ENCODE peak calls at places on chromosomes 1 and 21, in seven cellular contexts. C, S, L, O, Z, E and M are unnamed samples. For H3K27me3, the result is how much of the 10 kb centered on the place peaks cover.

GRCh38 chr1:93715529-93716126 is 34.0 kb upstream of the BCAR3 start:
- DNase-seq in O (no peak), E (no peak), L (peak), S (no peak), Z (no peak), C (no peak), M (no peak)

GRCh38 chr1:210244746-210245367 is 12.3 kb downstream of the SERTAD4 start:
- DNase-seq in O (no peak), E (no peak), S (no peak), L (no peak), Z (no peak), C (no peak), M (no peak)

GRCh38 chr1:173205146-173206051 is 1.7 kb downstream of the TNFSF4 start:
- DNase-seq in Z (no peak), O (no peak), E (peak), C (no peak), S (peak), L (peak), M (no peak)

GRCh38 chr1:74609810-74610371 is 63.7 kb downstream of the ERICH3 start:
- DNase-seq in E (no peak), Z (no peak), O (no peak), S (no peak), C (no peak), L (no peak), M (no peak)

GRCh38 chr1:25875856-25876692 is 566 bp upstream of the PAQR7 start:
- DNase-seq in S (no peak), E (no peak), O (no peak), Z (no peak), C (no peak), L (no peak), M (no peak)

GRCh38 chr1:201578008-201578888 is 39.3 kb downstream of the NAV1 start:
- DNase-seq in Z (no peak), L (no peak), O (no peak), E (no peak), S (no peak), C (no peak), M (no peak)

GRCh38 chr1:182783068-182783467 is 6.5 kb upstream of the NPL start:
- DNase-seq in Z (no peak), S (no peak), E (no peak), L (no peak), O (no peak), C (no peak), M (no peak)

GRCh38 chr1:3717715-3718601 is 34.3 kb upstream of the CCDC27 start:
- DNase-seq in L (no peak), Z (no peak), S (peak), E (no peak), O (peak), C (no peak), M (no peak)

GRCh38 chr21:19640964-19641363 is 1237.4 kb upstream of the TMPRSS15 start:
- DNase-seq in S (no peak), E (no peak), L (no peak), C (no peak), Z (no peak), O (no peak), M (no peak)

GRCh38 chr1:76587213-76587612 is 280.1 kb upstream of the ST6GALNAC5 start:
- DNase-seq in C (no peak), L (no peak), S (no peak), O (no peak), E (no peak), Z (no peak), M (no peak)

GRCh38 chr1:14627608-14628489 is 29.4 kb downstream of the KAZN start:
- DNase-seq in L (no peak), Z (no peak), S (no peak), C (no peak), E (no peak), O (no peak), M (no peak)

GRCh38 chr1:92240034-92240433 is 22.3 kb downstream of the C1orf146 start:
- DNase-seq in O (no peak), S (no peak), Z (no peak), L (no peak), C (no peak), E (no peak), M (no peak)

GRCh38 chr21:32360401-32360981 is 32.3 kb downstream of the URB1 start:
- DNase-seq in C (no peak), Z (no peak), O (no peak), E (no peak), S (no peak), L (no peak), M (no peak)

GRCh38 chr1:204887846-204888245 is 17.2 kb downstream of the NFASC start:
- DNase-seq in S (no peak), L (no peak), O (no peak), E (no peak), Z (no peak), C (no peak), M (no peak)

GRCh38 chr1:234208791-234209190 is 164.5 kb upstream of the COA6 start:
- DNase-seq in S (no peak), C (no peak), Z (no peak), E (no peak), O (no peak), L (peak), M (no peak)

GRCh38 chr1:53442297-53442696 is 16.9 kb upstream of the DMRTB1 start:
- DNase-seq in Z (no peak), O (peak), E (no peak), L (peak), S (no peak), C (no peak), M (no peak)

GRCh38 chr1:20216574-20216973 is 30.3 kb upstream of the PLA2G2C start:
- DNase-seq in E (no peak), C (no peak), Z (no peak), L (peak), O (no peak), S (peak), M (no peak)

GRCh38 chr1:147171399-147172167 is 687 bp downstream of the PRKAB2 start:
- DNase-seq in E (no peak), S (no peak), L (no peak), C (no peak), Z (no peak), O (no peak), M (no peak)

GRCh38 chr1:37484325-37485051 is 10.1 kb downstream of the ZC3H12A start:
- DNase-seq in S (no peak), Z (no peak), E (no peak), O (no peak), L (no peak), C (no peak), M (no peak)

GRCh38 chr1:164440222-164440621 is 118.8 kb upstream of the PBX1 start:
- DNase-seq in O (no peak), L (no peak), Z (no peak), E (peak), S (no peak), C (no peak), M (no peak)

DNA sequence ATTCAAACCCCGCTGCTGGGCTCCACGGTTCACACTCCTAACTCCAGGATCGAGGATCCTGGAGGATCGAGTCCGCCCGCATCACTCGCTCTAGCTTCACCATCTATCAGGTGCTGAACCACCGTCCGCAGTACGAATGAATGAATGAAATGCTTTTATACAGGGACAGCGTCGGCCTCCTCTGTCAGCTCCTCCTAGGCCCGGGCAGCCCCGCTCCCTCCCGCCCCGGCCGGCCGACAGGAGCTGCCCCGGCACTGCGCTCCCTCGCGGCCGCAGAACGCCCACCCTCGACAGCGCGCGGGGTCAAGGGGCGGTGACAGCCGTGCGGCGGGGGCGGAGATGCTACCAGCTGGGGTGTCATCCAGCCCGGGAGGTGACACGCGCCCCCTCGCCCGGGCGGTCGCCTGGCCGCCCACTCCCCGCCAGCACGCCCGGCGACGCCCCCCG is 520 bp downstream of the ZBTB17 start:
- DNase-seq in O (peak), L (peak), E (no peak), C (peak), Z (no peak), S (peak), M (no peak)
- TF ChIP-seq POLR2A in O (no peak), L (no peak), E (no peak), C (no peak), Z (no peak), S (no peak), M (no peak)

GRCh38 chr1:4961935-4962645 is 307.7 kb downstream of the AJAP1 start:
- DNase-seq in O (no peak), S (no peak), E (no peak), C (no peak), L (no peak), Z (no peak), M (no peak)

GRCh38 chr1:4960782-4961475 is 306.5 kb downstream of the AJAP1 start:
- DNase-seq in C (no peak), Z (no peak), O (no peak), E (no peak), L (no peak), S (no peak), M (no peak)

GRCh38 chr1:4963251-4963650 is 308.8 kb downstream of the AJAP1 start:
- DNase-seq in O (no peak), E (no peak), S (no peak), Z (no peak), L (no peak), C (no peak), M (no peak)

GRCh38 chr1:4964634-4965345 is 310.4 kb downstream of the AJAP1 start:
- DNase-seq in O (no peak), C (no peak), E (no peak), Z (no peak), L (no peak), S (no peak), M (no peak)

DNA sequence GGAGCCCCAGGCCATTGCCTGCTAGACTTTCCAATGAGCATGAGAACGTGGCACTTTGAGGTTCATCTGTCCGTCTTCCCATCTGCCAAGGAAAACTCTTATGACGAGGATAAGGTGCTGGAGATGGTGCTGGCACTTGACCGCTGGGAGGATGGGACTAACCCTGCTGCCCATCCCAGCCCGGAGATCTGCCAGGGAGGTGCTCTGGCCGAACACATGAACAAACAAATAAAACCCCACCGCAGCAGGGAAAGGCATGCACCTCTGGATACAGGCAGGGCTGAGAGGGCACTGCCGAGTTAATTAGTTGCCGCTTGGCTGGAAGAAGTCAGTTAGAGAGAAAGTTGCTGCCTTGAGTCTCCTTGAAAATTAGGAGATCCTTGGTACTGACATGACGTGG is 308.4 kb downstream of the AJAP1 start:
- DNase-seq in S (no peak), C (no peak), E (no peak), L (no peak), Z (no peak), O (no peak), M (no peak)
- H3K27me3 ChIP-seq in S (under half), C (under half), E (under half), L (under half), Z (under half), O (under half), M (under half)

DNA sequence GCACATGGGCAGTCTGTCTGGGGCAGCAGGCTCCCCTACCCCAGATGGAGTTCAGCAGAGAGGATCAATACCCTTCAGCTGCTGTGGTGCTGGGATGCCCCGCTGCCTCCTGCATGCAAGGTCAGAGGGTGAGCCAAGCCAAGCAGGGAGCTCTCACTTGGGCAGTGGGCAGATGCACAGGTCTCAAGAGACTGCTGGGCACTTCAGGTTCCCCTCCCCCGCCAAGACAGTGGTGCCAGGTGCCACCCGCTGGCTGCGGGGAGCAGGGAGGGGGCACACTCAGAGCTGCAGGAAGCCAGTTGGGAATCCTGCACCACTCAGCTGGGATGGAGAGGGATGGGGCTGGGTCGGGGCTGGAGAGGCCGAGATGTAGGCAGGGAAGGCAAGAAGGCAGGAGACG is 15.8 kb upstream of the EVA1B start:
- DNase-seq in Z (no peak), S (no peak), E (no peak), O (no peak), L (no peak), C (peak), M (no peak)
- TF ChIP-seq POLR2A in Z (no peak), S (no peak), E (no peak), O (no peak), L (no peak), C (no peak), M (no peak)

DNA sequence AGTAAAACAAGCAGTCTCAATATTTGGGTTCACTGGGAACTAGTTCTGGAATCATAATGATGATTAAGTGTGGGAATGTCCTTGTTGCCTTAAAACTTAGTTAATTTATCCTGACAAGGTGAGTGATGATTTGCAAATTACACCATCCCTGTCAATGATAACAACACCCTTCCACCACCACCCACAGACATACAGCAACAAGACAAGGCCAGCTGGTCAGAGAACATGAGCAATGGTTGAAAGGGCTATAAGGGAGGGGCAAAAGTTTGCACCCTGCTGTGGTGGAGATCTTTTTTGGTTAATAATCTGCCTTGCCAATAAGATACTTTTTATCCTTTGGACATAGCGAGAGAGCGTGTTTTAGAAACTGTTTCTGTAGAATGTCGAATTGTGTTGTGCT is 270.0 kb upstream of the KIAA0040 start:
- DNase-seq in S (no peak), E (no peak), L (no peak), O (no peak), C (no peak), Z (no peak), M (no peak)
- H3K27me3 ChIP-seq in S (under half), E (under half), L (under half), O (under half), C (under half), Z (under half), M (under half)

DNA sequence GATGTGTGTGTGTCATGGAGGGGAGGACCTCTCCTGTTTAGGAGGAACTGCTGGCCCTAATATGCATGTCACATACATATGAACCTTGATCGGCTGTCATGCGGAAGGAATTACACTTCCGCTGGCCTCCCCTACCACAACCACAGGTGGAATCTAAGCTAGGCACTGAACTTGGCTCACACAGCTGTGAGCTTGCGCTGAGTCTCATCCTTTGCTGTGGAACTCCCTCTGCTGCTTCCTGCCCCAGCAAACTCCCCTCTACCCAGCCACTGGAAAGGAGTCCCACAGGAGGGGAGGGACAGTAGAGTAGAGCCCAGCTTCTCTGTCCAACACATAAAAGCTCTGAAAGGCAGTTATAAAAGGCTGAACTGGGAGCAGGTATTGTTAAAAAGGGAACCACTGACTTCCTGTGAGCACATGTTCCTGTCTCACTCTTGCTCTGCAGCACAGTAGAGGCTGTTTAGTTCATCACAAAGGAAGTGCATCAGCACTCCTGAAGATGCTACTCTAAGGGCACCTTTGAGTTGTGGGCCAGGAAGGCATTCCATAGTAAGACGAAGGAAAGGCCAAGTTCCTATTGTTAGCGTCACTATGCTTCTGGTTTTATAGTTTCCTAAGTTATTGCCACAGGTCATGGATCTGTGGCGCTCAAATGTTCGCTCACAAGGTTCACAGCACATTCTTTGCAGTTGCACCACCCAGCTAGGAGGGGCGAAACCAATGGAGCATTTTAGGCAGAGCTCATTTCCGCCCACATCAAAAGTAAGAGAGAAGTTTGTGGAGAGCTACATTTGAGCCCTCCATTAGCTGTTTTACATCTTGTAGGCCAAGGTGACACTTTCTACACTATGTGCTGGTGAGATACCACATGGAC is 17.7 kb upstream of the PTPRC start:
- DNase-seq in E (no peak), Z (no peak), S (no peak), L (no peak), C (peak), O (no peak), M (no peak)
- TF ChIP-seq POLR2A in E (no peak), Z (no peak), S (no peak), L (no peak), C (no peak), O (no peak), M (no peak)